ENCODE peak calls at places on chromosomes 5 and 9, in four cellular contexts. One of them, this sample, is unnamed.
A peak's percentile ranks its signal among the peaks of the same experiment; 100 is the strongest.

GRCh38 chr9:8437878-8438277 is 638.3 kb upstream of the DMAC1 start:
- DNase-seq in HAP-1: peak; percentile 15
- DNase-seq in naive thymus-derived CD4-positive, alpha-beta T cell: no peak
- DNase-seq in AG04450: no peak
- DNase-seq in this sample: no peak

GRCh38 chr5:67142816-67143215 is 53.8 kb downstream of the CD180 start:
- DNase-seq in AG04450: no peak
- DNase-seq in naive thymus-derived CD4-positive, alpha-beta T cell: no peak
- DNase-seq in HAP-1: no peak
- DNase-seq in this sample: no peak

GRCh38 chr9:6007770-6008168 is 7.7 kb downstream of the RANBP6 start:
- DNase-seq in AG04450: no peak
- DNase-seq in naive thymus-derived CD4-positive, alpha-beta T cell: no peak
- DNase-seq in HAP-1: peak; percentile 92
- DNase-seq in this sample: peak; percentile 77

GRCh38 chr9:8567963-8568579 is 768.5 kb upstream of the DMAC1 start:
- DNase-seq in AG04450: no peak
- DNase-seq in HAP-1: no peak
- DNase-seq in naive thymus-derived CD4-positive, alpha-beta T cell: no peak
- DNase-seq in this sample: no peak

GRCh38 chr5:15002183-15002582 is 130.6 kb upstream of the ANKH start:
- DNase-seq in AG04450: no peak
- DNase-seq in naive thymus-derived CD4-positive, alpha-beta T cell: no peak
- DNase-seq in HAP-1: no peak
- DNase-seq in this sample: no peak

GRCh38 chr9:5263568-5264218 is 32.5 kb downstream of the INSL4 start:
- DNase-seq in HAP-1: no peak
- DNase-seq in naive thymus-derived CD4-positive, alpha-beta T cell: no peak
- DNase-seq in AG04450: no peak
- DNase-seq in this sample: no peak

GRCh38 chr9:87548159-87548558 is 50.5 kb downstream of the DAPK1 start:
- DNase-seq in AG04450: no peak
- DNase-seq in HAP-1: no peak
- DNase-seq in naive thymus-derived CD4-positive, alpha-beta T cell: no peak
- DNase-seq in this sample: no peak

GRCh38 chr9:136882109-136882946 is 4.0 kb upstream of the TRAF2 start:
- DNase-seq in HAP-1: no peak
- DNase-seq in AG04450: peak; percentile 37
- DNase-seq in naive thymus-derived CD4-positive, alpha-beta T cell: peak; percentile 89
- DNase-seq in this sample: peak; percentile 78

GRCh38 chr9:98333703-98334582 is 78.5 kb upstream of the TBC1D2 start:
- DNase-seq in AG04450: peak; percentile 44
- DNase-seq in naive thymus-derived CD4-positive, alpha-beta T cell: no peak
- DNase-seq in HAP-1: no peak
- DNase-seq in this sample: no peak

GRCh38 chr5:118675247-118675646 is 313.1 kb downstream of the DTWD2 start:
- DNase-seq in naive thymus-derived CD4-positive, alpha-beta T cell: no peak
- DNase-seq in AG04450: no peak
- DNase-seq in HAP-1: no peak
- DNase-seq in this sample: no peak

GRCh38 chr5:78320461-78320860 is 26.0 kb upstream of the AP3B1 start:
- DNase-seq in naive thymus-derived CD4-positive, alpha-beta T cell: no peak
- DNase-seq in AG04450: peak; percentile 26
- DNase-seq in HAP-1: peak; percentile 40
- DNase-seq in this sample: peak; percentile 1

GRCh38 chr5:156597276-156597675 is 252.8 kb upstream of the PPP1R2B start:
- DNase-seq in HAP-1: no peak
- DNase-seq in naive thymus-derived CD4-positive, alpha-beta T cell: no peak
- DNase-seq in AG04450: no peak
- DNase-seq in this sample: no peak

GRCh38 chr5:151497391-151498002 is 50.1 kb downstream of the SLC36A1 start:
- DNase-seq in HAP-1: no peak
- DNase-seq in AG04450: no peak
- DNase-seq in naive thymus-derived CD4-positive, alpha-beta T cell: no peak
- DNase-seq in this sample: no peak

GRCh38 chr5:73673161-73673591 is 47.2 kb downstream of the ARHGEF28 start:
- DNase-seq in naive thymus-derived CD4-positive, alpha-beta T cell: no peak
- DNase-seq in HAP-1: no peak
- DNase-seq in AG04450: peak; percentile 54
- DNase-seq in this sample: no peak

GRCh38 chr9:70902705-70903131 is 218.7 kb downstream of the TRPM3 start:
- DNase-seq in naive thymus-derived CD4-positive, alpha-beta T cell: no peak
- DNase-seq in HAP-1: no peak
- DNase-seq in AG04450: peak; percentile 83
- DNase-seq in this sample: no peak

GRCh38 chr5:147517383-147517782 is 7.5 kb upstream of the DPYSL3 start:
- DNase-seq in AG04450: no peak
- DNase-seq in naive thymus-derived CD4-positive, alpha-beta T cell: no peak
- DNase-seq in HAP-1: no peak
- DNase-seq in this sample: no peak

GRCh38 chr5:81513982-81514381 is 120.0 kb upstream of the ACOT12 start:
- DNase-seq in HAP-1: no peak
- DNase-seq in AG04450: no peak
- DNase-seq in naive thymus-derived CD4-positive, alpha-beta T cell: no peak
- DNase-seq in this sample: peak; percentile 10

GRCh38 chr9:16309350-16310271 is 560.9 kb downstream of the BNC2 start:
- DNase-seq in AG04450: no peak
- DNase-seq in naive thymus-derived CD4-positive, alpha-beta T cell: no peak
- DNase-seq in HAP-1: no peak
- DNase-seq in this sample: no peak

GRCh38 chr9:100425758-100426157 is 1.2 kb upstream of the MSANTD3 start:
- DNase-seq in AG04450: no peak
- DNase-seq in naive thymus-derived CD4-positive, alpha-beta T cell: no peak
- DNase-seq in HAP-1: no peak
- DNase-seq in this sample: no peak

GRCh38 chr5:16936150-16937022 is at the start of gene MYO10:
- DNase-seq in AG04450: peak; percentile 44
- DNase-seq in naive thymus-derived CD4-positive, alpha-beta T cell: peak; percentile 65
- DNase-seq in HAP-1: peak; percentile 87
- DNase-seq in this sample: peak; percentile 5

GRCh38 chr9:4894076-4894475 is 91.0 kb upstream of the JAK2 start:
- DNase-seq in AG04450: no peak
- DNase-seq in naive thymus-derived CD4-positive, alpha-beta T cell: no peak
- DNase-seq in HAP-1: no peak
- DNase-seq in this sample: no peak

GRCh38 chr9:105373723-105374122 is 74.1 kb upstream of the FSD1L start:
- DNase-seq in AG04450: no peak
- DNase-seq in HAP-1: no peak
- DNase-seq in naive thymus-derived CD4-positive, alpha-beta T cell: no peak
- DNase-seq in this sample: no peak

GRCh38 chr9:21294325-21294724 is 10.8 kb downstream of the IFNA5 start:
- DNase-seq in HAP-1: no peak
- DNase-seq in naive thymus-derived CD4-positive, alpha-beta T cell: no peak
- DNase-seq in AG04450: no peak
- DNase-seq in this sample: no peak

GRCh38 chr5:163352531-163352930 is 84.9 kb upstream of the CCNG1 start:
- DNase-seq in AG04450: no peak
- DNase-seq in naive thymus-derived CD4-positive, alpha-beta T cell: no peak
- DNase-seq in HAP-1: no peak
- DNase-seq in this sample: no peak

GRCh38 chr5:82068723-82069122 is 96.9 kb downstream of the ATG10 start:
- DNase-seq in HAP-1: no peak
- DNase-seq in naive thymus-derived CD4-positive, alpha-beta T cell: no peak
- DNase-seq in AG04450: no peak
- DNase-seq in this sample: no peak

GRCh38 chr9:34993502-34994428 is 4.2 kb downstream of the DNAJB5 start:
- DNase-seq in AG04450: no peak
- DNase-seq in HAP-1: no peak
- DNase-seq in naive thymus-derived CD4-positive, alpha-beta T cell: no peak
- DNase-seq in this sample: no peak

GRCh38 chr5:68544656-68545565 is 329.4 kb downstream of the PIK3R1 start:
- DNase-seq in naive thymus-derived CD4-positive, alpha-beta T cell: no peak
- DNase-seq in HAP-1: peak; percentile 49
- DNase-seq in AG04450: no peak
- DNase-seq in this sample: no peak

GRCh38 chr5:5341531-5342292 is 80.8 kb upstream of the ICE1 start:
- DNase-seq in naive thymus-derived CD4-positive, alpha-beta T cell: no peak
- DNase-seq in AG04450: no peak
- DNase-seq in HAP-1: no peak
- DNase-seq in this sample: no peak

GRCh38 chr9:80156725-80157124 is 585.0 kb downstream of the TLE4 start:
- DNase-seq in naive thymus-derived CD4-positive, alpha-beta T cell: no peak
- DNase-seq in AG04450: no peak
- DNase-seq in HAP-1: no peak
- DNase-seq in this sample: no peak

GRCh38 chr5:54725391-54726280 is 208.1 kb downstream of the SNX18 start:
- DNase-seq in HAP-1: no peak
- DNase-seq in naive thymus-derived CD4-positive, alpha-beta T cell: no peak
- DNase-seq in AG04450: no peak
- DNase-seq in this sample: no peak

GRCh38 chr9:81431662-81432061 is 257.7 kb downstream of the TLE1 start:
- DNase-seq in naive thymus-derived CD4-positive, alpha-beta T cell: no peak
- DNase-seq in AG04450: peak; percentile 97
- DNase-seq in HAP-1: no peak
- DNase-seq in this sample: no peak

GRCh38 chr9:128081052-128081451 is 13.0 kb downstream of the SLC25A25 start:
- DNase-seq in AG04450: peak; percentile 96
- DNase-seq in naive thymus-derived CD4-positive, alpha-beta T cell: no peak
- DNase-seq in HAP-1: no peak
- DNase-seq in this sample: no peak

DNA sequence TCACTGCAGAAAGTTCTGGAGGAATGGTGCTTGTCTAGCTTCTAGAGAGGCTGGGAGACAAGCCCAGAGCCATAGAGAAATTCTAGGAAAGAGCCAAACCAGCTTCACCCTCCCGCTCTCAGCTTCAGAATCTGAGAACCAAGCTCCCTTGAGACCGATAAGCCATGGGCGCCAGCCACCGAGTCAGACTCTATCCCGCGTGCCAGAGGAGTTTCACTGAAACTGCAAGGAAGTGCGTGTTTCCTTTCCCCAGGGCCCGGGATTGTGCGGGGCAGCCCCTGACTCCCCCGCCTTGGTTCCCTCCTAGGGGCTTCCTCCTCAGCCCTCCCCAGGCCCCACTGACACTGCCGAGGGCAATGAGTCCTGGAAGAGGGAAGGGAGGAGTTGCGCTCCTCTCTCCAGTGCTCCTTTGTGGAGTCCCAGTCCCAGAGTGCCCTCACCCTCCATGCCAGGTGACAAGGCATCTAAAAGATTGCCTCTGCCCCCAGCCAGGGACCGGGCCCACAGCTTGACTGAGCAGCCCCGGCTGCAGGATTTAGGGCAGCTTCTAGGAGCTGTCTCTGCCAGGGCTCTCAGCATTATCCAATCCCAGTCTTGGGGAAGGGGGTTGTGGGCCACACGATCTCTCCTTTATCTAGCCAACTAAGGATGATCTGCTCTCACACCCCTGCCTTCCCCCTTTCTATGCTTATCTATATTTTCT is 18.4 kb upstream of the TCF7 start:
- DNase-seq in AG04450: no peak
- DNase-seq in naive thymus-derived CD4-positive, alpha-beta T cell: no peak
- DNase-seq in HAP-1: no peak
- DNase-seq in this sample: no peak
- H3K4me3 ChIP-seq in AG04450: no peak overlapping the region
- H3K4me3 ChIP-seq in naive thymus-derived CD4-positive, alpha-beta T cell: no peak overlapping the region
- H3K4me3 ChIP-seq in HAP-1: no peak overlapping the region
- H3K4me3 ChIP-seq in this sample: no peak overlapping the region

GRCh38 chr9:121307976-121308375 is 40.0 kb downstream of the GSN start:
- DNase-seq in naive thymus-derived CD4-positive, alpha-beta T cell: no peak
- DNase-seq in HAP-1: no peak
- DNase-seq in AG04450: no peak
- DNase-seq in this sample: no peak
- H3K9me3 ChIP-seq in naive thymus-derived CD4-positive, alpha-beta T cell: no peaks in the 10 kb centered on the region
- H3K9me3 ChIP-seq in HAP-1: no peaks in the 10 kb centered on the region
- H3K9me3 ChIP-seq in AG04450: no peaks in the 10 kb centered on the region
- H3K9me3 ChIP-seq in this sample: no peaks in the 10 kb centered on the region

DNA sequence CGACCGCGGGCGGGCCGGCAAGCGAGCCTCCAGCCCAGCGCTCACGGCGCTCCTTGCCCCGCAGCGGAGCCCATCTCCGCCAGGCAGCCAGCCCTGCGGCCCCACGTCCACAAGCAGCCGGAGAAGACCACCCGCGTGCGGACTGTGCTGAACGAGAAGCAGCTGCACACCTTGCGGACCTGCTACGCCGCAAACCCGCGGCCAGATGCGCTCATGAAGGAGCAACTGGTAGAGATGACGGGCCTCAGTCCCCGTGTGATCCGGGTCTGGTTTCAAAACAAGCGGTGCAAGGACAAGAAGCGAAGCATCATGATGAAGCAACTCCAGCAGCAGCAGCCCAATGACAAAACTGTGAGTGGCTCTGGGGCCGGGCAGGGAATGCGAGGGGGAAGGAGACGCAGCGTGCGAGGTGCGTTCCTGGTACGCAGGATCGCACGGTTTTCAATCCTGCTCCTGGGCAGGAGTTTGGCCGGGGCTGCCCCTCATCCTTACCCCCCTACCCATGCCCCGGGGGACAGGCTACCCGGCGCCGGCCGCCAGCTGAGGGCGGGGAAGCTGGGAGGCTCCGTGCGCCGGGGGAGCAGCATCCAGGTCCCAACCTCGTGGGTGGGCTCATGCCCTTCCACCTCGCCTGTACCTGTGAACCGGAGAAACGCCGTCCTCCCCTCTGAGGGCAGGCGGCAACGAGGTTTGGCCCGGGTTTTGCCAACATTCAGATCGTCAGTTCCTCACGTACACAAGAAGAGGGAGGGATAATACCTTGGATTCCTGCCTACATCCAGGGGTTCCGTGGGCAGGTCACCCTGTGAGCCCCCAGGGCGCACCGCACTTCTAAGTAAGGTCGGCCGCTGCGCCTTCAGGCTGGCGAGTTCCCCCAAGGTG is 6.6 kb downstream of the ISL1 start:
- DNase-seq in AG04450: no peak
- DNase-seq in HAP-1: no peak
- DNase-seq in naive thymus-derived CD4-positive, alpha-beta T cell: no peak
- DNase-seq in this sample: no peak
- H3K4me3 ChIP-seq in AG04450: no peak overlapping the region
- H3K4me3 ChIP-seq in HAP-1: no peak overlapping the region
- H3K4me3 ChIP-seq in naive thymus-derived CD4-positive, alpha-beta T cell: no peak overlapping the region
- H3K4me3 ChIP-seq in this sample: no peak overlapping the region

DNA sequence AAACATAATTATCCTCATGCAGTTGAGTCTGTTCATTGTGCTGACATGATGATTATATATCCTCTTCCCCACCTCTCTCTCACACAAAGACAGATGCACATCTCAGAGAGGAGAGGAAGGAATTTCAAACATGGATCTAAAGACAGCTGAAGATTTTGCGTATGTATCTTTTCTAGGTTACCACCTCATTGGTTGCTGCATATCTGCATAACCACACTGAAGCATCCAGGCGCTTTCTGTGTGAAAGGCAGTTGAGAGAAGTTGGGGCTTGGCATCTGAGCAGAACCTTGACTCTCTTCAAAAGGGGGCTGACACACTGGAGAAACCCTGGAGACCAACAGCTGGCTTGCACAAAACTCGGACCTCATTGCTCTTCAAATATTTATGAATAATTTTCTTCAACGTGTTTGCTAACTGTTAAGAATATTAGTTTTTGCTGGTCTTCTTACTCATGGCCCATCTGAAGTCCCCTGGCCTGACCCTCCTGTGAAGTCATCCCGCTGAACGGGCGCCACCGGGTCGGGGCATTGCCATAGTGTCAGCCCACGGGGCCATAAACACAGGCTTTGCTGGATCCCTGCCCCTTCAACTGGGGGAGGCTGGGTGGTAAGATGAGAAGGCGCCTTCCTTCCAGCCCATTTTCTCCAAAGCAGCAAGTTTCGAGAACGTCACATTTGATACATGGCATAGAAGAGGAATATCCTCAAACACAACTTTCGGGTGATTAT is 593.2 kb upstream of the CLINT1 start:
- DNase-seq in AG04450: no peak
- DNase-seq in naive thymus-derived CD4-positive, alpha-beta T cell: no peak
- DNase-seq in HAP-1: no peak
- DNase-seq in this sample: no peak
- H3K9me3 ChIP-seq in AG04450: no peaks in the 10 kb centered on the region
- H3K9me3 ChIP-seq in naive thymus-derived CD4-positive, alpha-beta T cell: no peaks in the 10 kb centered on the region
- H3K9me3 ChIP-seq in HAP-1: no peaks in the 10 kb centered on the region
- H3K9me3 ChIP-seq in this sample: no peaks in the 10 kb centered on the region

GRCh38 chr5:141517321-141517720 is 28.4 kb downstream of the PCDHGC5 start:
- DNase-seq in naive thymus-derived CD4-positive, alpha-beta T cell: no peak
- DNase-seq in AG04450: no peak
- DNase-seq in HAP-1: no peak
- DNase-seq in this sample: no peak
- H3K4me3 ChIP-seq in naive thymus-derived CD4-positive, alpha-beta T cell: no peak overlapping the region
- H3K4me3 ChIP-seq in AG04450: no peak overlapping the region
- H3K4me3 ChIP-seq in HAP-1: no peak overlapping the region
- H3K4me3 ChIP-seq in this sample: no peak overlapping the region

This sample was measured in CD4-positive, CD25-positive, alpha-beta regulatory T cell.